ENCODE peak calls at places on chromosomes 13 and 19, in six cellular contexts. Z is aorta, K is kidney epithelial cell, N is neural progenitor cell, Q is AG04450, H is AG10803. X is an unnamed sample.

GRCh38 chr13:99028890-99029289 is 51.0 kb upstream of the DOCK9 start:
- DNase-seq in Z (no peak), K (no peak), N (peak; percentile 16), Q (no peak), H (no peak), X (no peak)

GRCh38 chr19:34888091-34888490 is 38.6 kb upstream of the ZNF30 start:
- DNase-seq in Z (no peak), K (no peak), N (no peak), Q (no peak), H (no peak), X (no peak)

GRCh38 chr19:16659464-16659831 is 496 bp downstream of the SMIM7 start:
- DNase-seq in Z (no peak), K (no peak), N (no peak), Q (no peak), H (no peak), X (no peak)

GRCh38 chr19:1004803-1005664 is 4.8 kb downstream of the GRIN3B start:
- DNase-seq in Z (no peak), K (no peak), N (no peak), Q (no peak), H (no peak), X (no peak)

GRCh38 chr13:90197722-90198121 is 1149.8 kb upstream of the MIR17HG start:
- DNase-seq in Z (no peak), K (no peak), N (no peak), Q (no peak), H (peak; percentile 2), X (no peak)

GRCh38 chr13:100434010-100434763 is 154.4 kb downstream of the GGACT start:
- DNase-seq in Z (no peak), K (peak; percentile 26), N (no peak), Q (no peak), H (peak; percentile 51), X (no peak)

GRCh38 chr13:36143768-36144167 is 12.6 kb upstream of the DCLK1 start:
- DNase-seq in Z (no peak), K (no peak), N (no peak), Q (no peak), H (no peak), X (no peak)

GRCh38 chr13:23610187-23610576 is 40.0 kb downstream of the TNFRSF19 start:
- DNase-seq in Z (no peak), K (no peak), N (no peak), Q (no peak), H (no peak), X (no peak)

GRCh38 chr13:33441015-33441414 is 155.5 kb upstream of the STARD13 start:
- DNase-seq in Z (no peak), K (no peak), N (peak; percentile 44), Q (no peak), H (peak; percentile 24), X (no peak)

GRCh38 chr19:3206216-3206953 is 18.1 kb upstream of the CELF5 start:
- DNase-seq in Z (no peak), K (no peak), N (no peak), Q (no peak), H (no peak), X (no peak)

GRCh38 chr19:4518345-4519171 is at the start of gene PLIN4:
- DNase-seq in Z (no peak), K (no peak), N (no peak), Q (no peak), H (peak; percentile 39), X (no peak)

GRCh38 chr13:113499936-113500335 is 9.4 kb upstream of the DCUN1D2 start:
- DNase-seq in Z (no peak), K (no peak), N (no peak), Q (no peak), H (peak; percentile 22), X (peak; percentile 16)

GRCh38 chr19:2820112-2820702 is 539 bp downstream of the ZNF554 start:
- DNase-seq in Z (no peak), K (no peak), N (peak; percentile 71), Q (no peak), H (no peak), X (no peak)

GRCh38 chr19:14997981-14998380 is 18.3 kb upstream of the SLC1A6 start:
- DNase-seq in Z (no peak), K (no peak), N (no peak), Q (no peak), H (no peak), X (no peak)

GRCh38 chr19:48669903-48670668 is 2.7 kb downstream of the NTN5 start:
- DNase-seq in Z (no peak), K (no peak), N (no peak), Q (no peak), H (no peak), X (no peak)

GRCh38 chr13:36531746-36532486 is 99.6 kb downstream of the CCNA1 start:
- DNase-seq in Z (no peak), K (no peak), N (no peak), Q (no peak), H (peak; percentile 75), X (peak; percentile 1)

GRCh38 chr13:47908200-47908902 is 92.7 kb downstream of the SUCLA2 start:
- DNase-seq in Z (no peak), K (peak; percentile 25), N (no peak), Q (peak; percentile 29), H (no peak), X (no peak)

GRCh38 chr19:3203754-3204645 is 18.3 kb downstream of the NCLN start:
- DNase-seq in Z (no peak), K (no peak), N (no peak), Q (no peak), H (no peak), X (no peak)

GRCh38 chr13:85287528-85287927 is 511.7 kb downstream of the SLITRK6 start:
- DNase-seq in Z (no peak), K (no peak), N (no peak), Q (no peak), H (no peak), X (no peak)

GRCh38 chr19:4830768-4831265 is 695 bp downstream of the TICAM1 start:
- DNase-seq in Z (no peak), K (no peak), N (no peak), Q (no peak), H (no peak), X (no peak)

GRCh38 chr13:94966380-94966779 is 254.0 kb upstream of the SOX21 start:
- DNase-seq in Z (no peak), K (no peak), N (peak; percentile 52), Q (no peak), H (no peak), X (no peak)

GRCh38 chr19:18440421-18440877 is 2.5 kb upstream of the ISYNA1 start:
- DNase-seq in Z (no peak), K (no peak), N (no peak), Q (no peak), H (no peak), X (no peak)

GRCh38 chr13:21637296-21637695 is 33.3 kb upstream of the MICU2 start:
- DNase-seq in Z (peak; percentile 47), K (peak; percentile 69), N (no peak), Q (no peak), H (no peak), X (no peak)

GRCh38 chr13:22134261-22134660 is 463.4 kb downstream of the FGF9 start:
- DNase-seq in Z (no peak), K (no peak), N (no peak), Q (no peak), H (no peak), X (no peak)

GRCh38 chr13:67075239-67075638 is 154.9 kb downstream of the PCDH9 start:
- DNase-seq in Z (no peak), K (no peak), N (no peak), Q (no peak), H (no peak), X (no peak)

GRCh38 chr13:100588350-100589177 is at the start of gene GGACT:
- DNase-seq in Z (peak; percentile 80), K (no peak), N (peak; percentile 74), Q (no peak), H (peak; percentile 58), X (no peak)

DNA sequence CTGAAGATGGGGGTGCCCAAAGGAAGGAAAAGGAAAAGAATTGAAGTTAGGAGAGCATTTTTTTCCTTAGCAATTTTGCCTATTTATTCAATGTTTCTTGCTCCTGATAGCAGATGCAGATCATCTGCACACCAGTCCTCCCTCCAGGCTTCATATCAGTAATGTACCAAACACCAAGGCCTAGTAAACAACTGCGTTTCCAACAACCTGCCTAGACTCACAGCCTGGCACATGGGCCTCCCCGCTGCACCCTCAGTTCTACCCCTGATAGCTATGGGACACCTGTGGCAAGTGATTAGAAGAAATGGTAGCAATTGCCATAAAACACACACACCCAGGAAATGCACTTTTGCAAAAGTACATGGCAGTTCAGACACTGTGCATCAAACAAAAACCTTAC is 30.4 kb upstream of the HMGB1 start:
- DNase-seq in Z (no peak), K (no peak), N (no peak), Q (no peak), H (no peak), X (no peak)
- H3K4me3 ChIP-seq in Z (no peak overlapping the region), K (no peak overlapping the region), N (no peak overlapping the region), Q (no peak overlapping the region), H (no peak overlapping the region), X (no peak overlapping the region)

GRCh38 chr19:7916908-7917291 is 2.3 kb downstream of the TGFBR3L start:
- DNase-seq in Z (peak; percentile 45), K (no peak), N (no peak), Q (no peak), H (no peak), X (no peak)
- H3K4me3 ChIP-seq in Z (no peak overlapping the region), K (peak overlapping the region; percentile 10), N (peak overlapping the region; percentile 59), Q (peak overlapping the region; percentile 43), H (peak overlapping the region; percentile 43), X (peak overlapping the region; percentile 43)

DNA sequence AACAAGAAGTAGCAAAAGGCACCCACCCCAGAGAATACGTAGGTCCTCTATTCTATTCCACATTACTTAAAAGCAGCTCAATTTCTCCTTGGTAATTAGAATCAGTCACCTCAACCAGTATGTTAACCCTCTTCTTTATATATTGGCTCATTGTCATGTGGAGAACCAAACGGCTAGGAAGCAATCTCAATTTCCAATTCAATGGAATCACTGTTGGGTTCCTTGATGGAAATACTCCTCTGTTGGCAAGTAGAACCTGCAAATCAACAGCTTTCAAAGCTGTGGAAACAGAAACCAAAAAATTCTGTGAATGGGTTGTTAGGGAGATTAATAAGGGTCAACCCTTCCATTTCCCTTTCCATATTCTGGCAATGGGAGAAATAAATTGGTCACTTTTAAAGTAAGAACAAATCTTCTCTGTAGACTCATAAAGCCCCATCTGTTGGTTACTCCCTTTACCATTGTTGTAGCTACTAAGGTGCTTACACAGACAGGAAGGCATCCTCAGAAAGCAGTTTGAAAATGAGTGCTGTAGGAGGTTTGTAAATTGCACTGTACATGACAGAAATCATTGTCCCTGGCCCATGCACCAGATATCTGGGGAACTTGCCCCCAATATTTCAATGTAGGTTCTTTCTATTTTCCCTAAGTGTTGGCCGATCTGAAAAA is 138.6 kb upstream of the UFM1 start:
- DNase-seq in Z (no peak), K (no peak), N (no peak), Q (no peak), H (no peak), X (no peak)
- H3K4me3 ChIP-seq in Z (no peak overlapping the region), K (no peak overlapping the region), N (no peak overlapping the region), Q (no peak overlapping the region), H (no peak overlapping the region), X (no peak overlapping the region)

GRCh38 chr19:9668544-9668943 is 6.4 kb downstream of the ZNF562 start:
- DNase-seq in Z (no peak), K (no peak), N (no peak), Q (no peak), H (no peak), X (no peak)

GRCh38 chr19:9671654-9672053 is 3.2 kb downstream of the ZNF562 start:
- DNase-seq in Z (no peak), K (no peak), N (no peak), Q (no peak), H (no peak), X (no peak)

GRCh38 chr19:9673912-9674668 is 810 bp downstream of the ZNF562 start:
- DNase-seq in Z (no peak), K (no peak), N (no peak), Q (no peak), H (no peak), X (no peak)

GRCh38 chr19:9674669-9675357 is at the start of gene ZNF562:
- DNase-seq in Z (peak; percentile 94), K (peak; percentile 61), N (peak; percentile 6), Q (peak; percentile 55), H (peak; percentile 84), X (peak; percentile 29)

GRCh38 chr19:9672893-9673292 is 2.0 kb downstream of the ZNF562 start:
- DNase-seq in Z (no peak), K (no peak), N (no peak), Q (no peak), H (no peak), X (no peak)
- H3K4me3 ChIP-seq in Z (no peak overlapping the region), K (no peak overlapping the region), N (no peak overlapping the region), Q (no peak overlapping the region), H (no peak overlapping the region), X (no peak overlapping the region)

X was measured in AG09309.